ENCODE peak calls at places on chromosomes 5 and 9, in nine cellular contexts. One of them, this sample, is unnamed.

GRCh38 chr9:20526500-20527319 is 95.6 kb downstream of the MLLT3 start:
- DNase-seq in cardiac muscle cell: peak; percentile 21
- DNase-seq in fibroblast of lung: peak; percentile 21
- DNase-seq in CD4-positive, CD25-positive, alpha-beta regulatory T cell: no peak
- DNase-seq in upper lobe of left lung: no peak
- DNase-seq in right cardiac atrium: no peak
- DNase-seq in aorta: no peak
- DNase-seq in Peyer's patch: no peak
- DNase-seq in stomach: no peak
- DNase-seq in this sample: no peak

GRCh38 chr5:124748687-124749594 is 2.5 kb upstream of the ZNF608 start:
- DNase-seq in upper lobe of left lung: peak; percentile 91
- DNase-seq in cardiac muscle cell: peak; percentile 95
- DNase-seq in right cardiac atrium: peak; percentile 57
- DNase-seq in fibroblast of lung: peak; percentile 93
- DNase-seq in aorta: no peak
- DNase-seq in Peyer's patch: peak; percentile 81
- DNase-seq in CD4-positive, CD25-positive, alpha-beta regulatory T cell: no peak
- DNase-seq in stomach: peak; percentile 80
- DNase-seq in this sample: peak; percentile 85

GRCh38 chr9:114525505-114525904 is 20.2 kb upstream of the WHRN start:
- DNase-seq in stomach: no peak
- DNase-seq in fibroblast of lung: peak; percentile 54
- DNase-seq in upper lobe of left lung: no peak
- DNase-seq in Peyer's patch: no peak
- DNase-seq in CD4-positive, CD25-positive, alpha-beta regulatory T cell: no peak
- DNase-seq in right cardiac atrium: no peak
- DNase-seq in cardiac muscle cell: peak; percentile 32
- DNase-seq in aorta: no peak
- DNase-seq in this sample: no peak

GRCh38 chr9:117470455-117470854 is 55.6 kb upstream of the ASTN2 start:
- DNase-seq in CD4-positive, CD25-positive, alpha-beta regulatory T cell: no peak
- DNase-seq in stomach: no peak
- DNase-seq in upper lobe of left lung: no peak
- DNase-seq in right cardiac atrium: no peak
- DNase-seq in fibroblast of lung: no peak
- DNase-seq in cardiac muscle cell: no peak
- DNase-seq in Peyer's patch: no peak
- DNase-seq in aorta: no peak
- DNase-seq in this sample: no peak

GRCh38 chr5:91022518-91022917 is 360.6 kb downstream of the ARRDC3 start:
- DNase-seq in CD4-positive, CD25-positive, alpha-beta regulatory T cell: no peak
- DNase-seq in fibroblast of lung: no peak
- DNase-seq in right cardiac atrium: no peak
- DNase-seq in upper lobe of left lung: no peak
- DNase-seq in cardiac muscle cell: no peak
- DNase-seq in aorta: no peak
- DNase-seq in Peyer's patch: no peak
- DNase-seq in stomach: no peak
- DNase-seq in this sample: no peak

GRCh38 chr9:20564650-20565049 is 57.6 kb downstream of the MLLT3 start:
- DNase-seq in aorta: no peak
- DNase-seq in fibroblast of lung: no peak
- DNase-seq in right cardiac atrium: no peak
- DNase-seq in stomach: no peak
- DNase-seq in CD4-positive, CD25-positive, alpha-beta regulatory T cell: no peak
- DNase-seq in Peyer's patch: no peak
- DNase-seq in cardiac muscle cell: no peak
- DNase-seq in upper lobe of left lung: no peak
- DNase-seq in this sample: no peak

GRCh38 chr5:148107608-148108007 is 43.8 kb downstream of the SPINK5 start:
- DNase-seq in right cardiac atrium: no peak
- DNase-seq in CD4-positive, CD25-positive, alpha-beta regulatory T cell: no peak
- DNase-seq in aorta: no peak
- DNase-seq in fibroblast of lung: peak; percentile 4
- DNase-seq in stomach: no peak
- DNase-seq in cardiac muscle cell: no peak
- DNase-seq in Peyer's patch: no peak
- DNase-seq in upper lobe of left lung: no peak
- DNase-seq in this sample: no peak

GRCh38 chr5:68848086-68848485 is 245.7 kb upstream of the SLC30A5 start:
- DNase-seq in Peyer's patch: no peak
- DNase-seq in stomach: no peak
- DNase-seq in aorta: no peak
- DNase-seq in upper lobe of left lung: no peak
- DNase-seq in cardiac muscle cell: no peak
- DNase-seq in CD4-positive, CD25-positive, alpha-beta regulatory T cell: no peak
- DNase-seq in right cardiac atrium: no peak
- DNase-seq in fibroblast of lung: no peak
- DNase-seq in this sample: no peak

GRCh38 chr5:31623249-31623648 is 15.7 kb upstream of the PDZD2 start:
- DNase-seq in cardiac muscle cell: no peak
- DNase-seq in stomach: no peak
- DNase-seq in aorta: no peak
- DNase-seq in fibroblast of lung: no peak
- DNase-seq in right cardiac atrium: no peak
- DNase-seq in upper lobe of left lung: no peak
- DNase-seq in CD4-positive, CD25-positive, alpha-beta regulatory T cell: no peak
- DNase-seq in Peyer's patch: no peak
- DNase-seq in this sample: no peak

GRCh38 chr9:92308893-92309292 is 15.4 kb upstream of the IARS1 start:
- DNase-seq in fibroblast of lung: no peak
- DNase-seq in right cardiac atrium: no peak
- DNase-seq in CD4-positive, CD25-positive, alpha-beta regulatory T cell: no peak
- DNase-seq in Peyer's patch: no peak
- DNase-seq in stomach: no peak
- DNase-seq in cardiac muscle cell: peak; percentile 62
- DNase-seq in aorta: no peak
- DNase-seq in upper lobe of left lung: no peak
- DNase-seq in this sample: no peak

GRCh38 chr5:140468188-140468587 is 66.6 kb downstream of the ANKHD1 start:
- DNase-seq in CD4-positive, CD25-positive, alpha-beta regulatory T cell: no peak
- DNase-seq in fibroblast of lung: peak; percentile 5
- DNase-seq in upper lobe of left lung: no peak
- DNase-seq in aorta: no peak
- DNase-seq in Peyer's patch: no peak
- DNase-seq in stomach: no peak
- DNase-seq in cardiac muscle cell: peak; percentile 18
- DNase-seq in right cardiac atrium: no peak
- DNase-seq in this sample: no peak

GRCh38 chr5:178346607-178347334 is 114.2 kb upstream of the PHYKPL start:
- DNase-seq in upper lobe of left lung: no peak
- DNase-seq in Peyer's patch: no peak
- DNase-seq in aorta: peak; percentile 37
- DNase-seq in CD4-positive, CD25-positive, alpha-beta regulatory T cell: no peak
- DNase-seq in right cardiac atrium: no peak
- DNase-seq in stomach: no peak
- DNase-seq in fibroblast of lung: no peak
- DNase-seq in cardiac muscle cell: no peak
- DNase-seq in this sample: no peak

GRCh38 chr9:135032868-135033460 is 54.5 kb upstream of the OLFM1 start:
- DNase-seq in stomach: no peak
- DNase-seq in fibroblast of lung: no peak
- DNase-seq in right cardiac atrium: no peak
- DNase-seq in CD4-positive, CD25-positive, alpha-beta regulatory T cell: no peak
- DNase-seq in Peyer's patch: no peak
- DNase-seq in upper lobe of left lung: no peak
- DNase-seq in cardiac muscle cell: no peak
- DNase-seq in aorta: peak; percentile 66
- DNase-seq in this sample: no peak

GRCh38 chr5:14213813-14214585 is 70.9 kb downstream of the TRIO start:
- DNase-seq in CD4-positive, CD25-positive, alpha-beta regulatory T cell: no peak
- DNase-seq in Peyer's patch: no peak
- DNase-seq in right cardiac atrium: no peak
- DNase-seq in aorta: no peak
- DNase-seq in upper lobe of left lung: no peak
- DNase-seq in cardiac muscle cell: no peak
- DNase-seq in stomach: no peak
- DNase-seq in fibroblast of lung: no peak
- DNase-seq in this sample: no peak

GRCh38 chr9:123507992-123508391 is 152.0 kb downstream of the CRB2 start:
- DNase-seq in CD4-positive, CD25-positive, alpha-beta regulatory T cell: no peak
- DNase-seq in cardiac muscle cell: peak; percentile 56
- DNase-seq in fibroblast of lung: peak; percentile 39
- DNase-seq in aorta: no peak
- DNase-seq in upper lobe of left lung: no peak
- DNase-seq in right cardiac atrium: no peak
- DNase-seq in stomach: no peak
- DNase-seq in Peyer's patch: no peak
- DNase-seq in this sample: no peak

GRCh38 chr9:133124123-133124948 is 3.3 kb upstream of the RALGDS start:
- DNase-seq in stomach: no peak
- DNase-seq in CD4-positive, CD25-positive, alpha-beta regulatory T cell: no peak
- DNase-seq in cardiac muscle cell: no peak
- DNase-seq in aorta: no peak
- DNase-seq in upper lobe of left lung: no peak
- DNase-seq in Peyer's patch: no peak
- DNase-seq in fibroblast of lung: no peak
- DNase-seq in right cardiac atrium: no peak
- DNase-seq in this sample: no peak

GRCh38 chr9:133122167-133122550 is 1.1 kb upstream of the RALGDS start:
- DNase-seq in upper lobe of left lung: no peak
- DNase-seq in stomach: no peak
- DNase-seq in Peyer's patch: no peak
- DNase-seq in aorta: no peak
- DNase-seq in CD4-positive, CD25-positive, alpha-beta regulatory T cell: no peak
- DNase-seq in cardiac muscle cell: no peak
- DNase-seq in right cardiac atrium: no peak
- DNase-seq in fibroblast of lung: no peak
- DNase-seq in this sample: no peak

GRCh38 chr9:133122935-133123611 is 2.0 kb upstream of the RALGDS start:
- DNase-seq in Peyer's patch: no peak
- DNase-seq in aorta: no peak
- DNase-seq in CD4-positive, CD25-positive, alpha-beta regulatory T cell: no peak
- DNase-seq in fibroblast of lung: no peak
- DNase-seq in right cardiac atrium: peak; percentile 67
- DNase-seq in stomach: no peak
- DNase-seq in cardiac muscle cell: peak; percentile 59
- DNase-seq in upper lobe of left lung: no peak
- DNase-seq in this sample: peak; percentile 72

GRCh38 chr9:133121200-133122166 is at the start of gene RALGDS:
- DNase-seq in upper lobe of left lung: peak; percentile 94
- DNase-seq in aorta: peak; percentile 97
- DNase-seq in right cardiac atrium: peak; percentile 90
- DNase-seq in CD4-positive, CD25-positive, alpha-beta regulatory T cell: peak; percentile 86
- DNase-seq in Peyer's patch: peak; percentile 94
- DNase-seq in cardiac muscle cell: peak; percentile 88
- DNase-seq in fibroblast of lung: peak; percentile 76
- DNase-seq in stomach: peak; percentile 93
- DNase-seq in this sample: peak; percentile 94

GRCh38 chr9:133122605-133122934 is 1.5 kb upstream of the RALGDS start:
- DNase-seq in upper lobe of left lung: no peak
- DNase-seq in fibroblast of lung: no peak
- DNase-seq in stomach: no peak
- DNase-seq in right cardiac atrium: no peak
- DNase-seq in CD4-positive, CD25-positive, alpha-beta regulatory T cell: no peak
- DNase-seq in Peyer's patch: no peak
- DNase-seq in cardiac muscle cell: no peak
- DNase-seq in aorta: no peak
- DNase-seq in this sample: no peak
- H3K4me1 ChIP-seq in upper lobe of left lung: peaks cover 83% of the 10 kb centered on the region
- H3K4me1 ChIP-seq in fibroblast of lung: peaks cover 26% of the 10 kb centered on the region
- H3K4me1 ChIP-seq in stomach: peaks cover 50% of the 10 kb centered on the region
- H3K4me1 ChIP-seq in right cardiac atrium: peaks cover 41% of the 10 kb centered on the region
- H3K4me1 ChIP-seq in CD4-positive, CD25-positive, alpha-beta regulatory T cell: peaks cover 85% of the 10 kb centered on the region
- H3K4me1 ChIP-seq in Peyer's patch: peaks cover 73% of the 10 kb centered on the region
- H3K4me1 ChIP-seq in cardiac muscle cell: peaks cover 59% of the 10 kb centered on the region
- H3K4me1 ChIP-seq in aorta: no peaks in the 10 kb centered on the region
- H3K4me1 ChIP-seq in this sample: peaks cover 34% of the 10 kb centered on the region

DNA sequence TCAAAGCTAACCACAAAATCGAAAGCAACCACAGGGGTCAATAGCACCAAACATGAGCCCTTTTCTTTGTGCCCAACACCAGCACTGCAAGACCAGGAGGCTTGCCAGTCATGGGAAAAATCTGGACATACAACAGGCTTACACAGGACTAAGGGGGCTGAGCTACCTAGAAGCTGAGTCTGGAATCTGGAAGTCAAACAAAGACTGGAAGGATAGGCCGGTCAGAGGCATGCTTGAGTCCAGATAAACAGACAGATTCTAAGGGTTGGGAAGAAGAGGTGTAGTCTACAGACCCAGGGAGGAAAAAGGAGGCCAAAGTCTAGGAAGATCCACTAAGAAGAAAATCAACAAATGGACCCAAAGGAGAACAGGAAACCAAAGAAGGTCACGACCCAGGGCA is 73.3 kb downstream of the MYO10 start:
- DNase-seq in upper lobe of left lung: no peak
- DNase-seq in aorta: no peak
- DNase-seq in CD4-positive, CD25-positive, alpha-beta regulatory T cell: no peak
- DNase-seq in right cardiac atrium: no peak
- DNase-seq in cardiac muscle cell: no peak
- DNase-seq in stomach: no peak
- DNase-seq in Peyer's patch: no peak
- DNase-seq in fibroblast of lung: no peak
- DNase-seq in this sample: no peak
- H3K4me1 ChIP-seq in upper lobe of left lung: peaks cover 12% of the 10 kb centered on the region
- H3K4me1 ChIP-seq in aorta: no peaks in the 10 kb centered on the region
- H3K4me1 ChIP-seq in CD4-positive, CD25-positive, alpha-beta regulatory T cell: no peaks in the 10 kb centered on the region
- H3K4me1 ChIP-seq in right cardiac atrium: peaks cover 3% of the 10 kb centered on the region
- H3K4me1 ChIP-seq in cardiac muscle cell: peaks cover 37% of the 10 kb centered on the region
- H3K4me1 ChIP-seq in stomach: peaks cover 45% of the 10 kb centered on the region
- H3K4me1 ChIP-seq in Peyer's patch: peaks cover 14% of the 10 kb centered on the region
- H3K4me1 ChIP-seq in fibroblast of lung: peaks cover 8% of the 10 kb centered on the region
- H3K4me1 ChIP-seq in this sample: no peaks in the 10 kb centered on the region

DNA sequence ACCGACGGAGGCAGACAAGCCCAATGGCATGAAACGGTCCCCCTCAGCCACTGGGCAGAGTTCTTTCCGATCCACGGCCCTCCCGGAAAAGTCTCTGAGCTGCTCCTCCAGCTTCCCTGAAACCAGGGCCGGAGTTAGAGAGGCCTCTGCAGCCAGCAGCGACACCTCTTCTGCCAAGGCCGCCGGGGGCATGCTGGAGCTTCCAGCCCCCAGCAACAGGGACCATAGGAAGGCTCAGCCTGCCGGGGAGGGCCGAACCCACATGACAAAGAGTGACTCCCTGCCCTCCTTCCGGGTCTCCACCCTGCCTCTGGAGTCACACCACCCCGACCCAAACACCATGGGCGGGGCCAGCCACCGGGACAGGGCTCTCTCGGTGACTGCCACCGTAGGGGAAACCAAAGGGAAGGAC is 30.1 kb downstream of the CD180 start:
- DNase-seq in right cardiac atrium: peak; percentile 78
- DNase-seq in upper lobe of left lung: peak; percentile 74
- DNase-seq in cardiac muscle cell: no peak
- DNase-seq in CD4-positive, CD25-positive, alpha-beta regulatory T cell: peak; percentile 62
- DNase-seq in fibroblast of lung: no peak
- DNase-seq in Peyer's patch: peak; percentile 82
- DNase-seq in aorta: peak; percentile 81
- DNase-seq in stomach: peak; percentile 63
- DNase-seq in this sample: no peak
- H3K4me1 ChIP-seq in right cardiac atrium: no peaks in the 10 kb centered on the region
- H3K4me1 ChIP-seq in upper lobe of left lung: peaks cover 13% of the 10 kb centered on the region
- H3K4me1 ChIP-seq in cardiac muscle cell: peaks cover 4% of the 10 kb centered on the region
- H3K4me1 ChIP-seq in CD4-positive, CD25-positive, alpha-beta regulatory T cell: peaks cover 79% of the 10 kb centered on the region
- H3K4me1 ChIP-seq in fibroblast of lung: peaks cover 6% of the 10 kb centered on the region
- H3K4me1 ChIP-seq in Peyer's patch: peaks cover 11% of the 10 kb centered on the region
- H3K4me1 ChIP-seq in aorta: no peaks in the 10 kb centered on the region
- H3K4me1 ChIP-seq in stomach: peaks cover 5% of the 10 kb centered on the region
- H3K4me1 ChIP-seq in this sample: no peaks in the 10 kb centered on the region

DNA sequence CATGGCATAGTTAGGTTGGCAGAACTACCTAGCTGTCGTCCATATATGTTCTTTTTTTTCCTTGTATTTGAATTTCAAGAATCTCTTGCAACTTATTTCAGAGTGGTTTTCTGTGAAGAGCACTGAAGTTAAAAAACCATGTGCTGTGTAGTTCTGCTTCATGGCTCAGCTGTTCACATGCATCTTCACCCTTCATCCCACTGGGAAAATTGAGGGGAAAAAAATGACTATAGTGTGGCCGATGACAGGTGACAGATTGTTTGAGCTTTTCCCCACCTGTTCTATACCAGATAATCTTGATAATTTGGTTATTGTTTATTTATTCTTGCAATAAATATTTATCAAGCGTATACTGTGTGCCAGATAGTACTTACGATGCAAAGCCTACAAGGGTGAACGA is 77.8 kb downstream of the AOPEP start:
- DNase-seq in right cardiac atrium: no peak
- DNase-seq in cardiac muscle cell: no peak
- DNase-seq in stomach: no peak
- DNase-seq in CD4-positive, CD25-positive, alpha-beta regulatory T cell: no peak
- DNase-seq in upper lobe of left lung: no peak
- DNase-seq in aorta: no peak
- DNase-seq in Peyer's patch: no peak
- DNase-seq in fibroblast of lung: no peak
- DNase-seq in this sample: no peak
- H3K4me1 ChIP-seq in right cardiac atrium: peaks cover 2% of the 10 kb centered on the region
- H3K4me1 ChIP-seq in cardiac muscle cell: no peaks in the 10 kb centered on the region
- H3K4me1 ChIP-seq in stomach: peaks cover 26% of the 10 kb centered on the region
- H3K4me1 ChIP-seq in CD4-positive, CD25-positive, alpha-beta regulatory T cell: no peaks in the 10 kb centered on the region
- H3K4me1 ChIP-seq in upper lobe of left lung: peaks cover 28% of the 10 kb centered on the region
- H3K4me1 ChIP-seq in aorta: peaks cover 6% of the 10 kb centered on the region
- H3K4me1 ChIP-seq in Peyer's patch: peaks cover 14% of the 10 kb centered on the region
- H3K4me1 ChIP-seq in fibroblast of lung: peaks cover 23% of the 10 kb centered on the region
- H3K4me1 ChIP-seq in this sample: peaks cover 15% of the 10 kb centered on the region